ENCODE peak calls at places on chromosomes 6 and 20, in seven cellular contexts. S, A, J, C, K, V and X are unnamed samples.

GRCh38 chr20:4944518-4944917 is 56.8 kb downstream of the SLC23A2 start:
- DNase-seq in S (no peak), A (no peak), J (no peak), C (no peak), K (no peak), V (no peak), X (no peak)

GRCh38 chr6:169167581-169168301 is 85.9 kb downstream of the THBS2 start:
- DNase-seq in S (no peak), A (peak), J (no peak), C (no peak), K (no peak), V (no peak), X (no peak)

GRCh38 chr20:53168491-53168890 is 196.3 kb downstream of the TSHZ2 start:
- DNase-seq in S (no peak), A (no peak), J (no peak), C (no peak), K (no peak), V (no peak), X (no peak)

GRCh38 chr6:130557481-130558112 is 191.8 kb downstream of the TMEM200A start:
- DNase-seq in S (no peak), A (no peak), J (no peak), C (no peak), K (peak), V (no peak), X (no peak)

GRCh38 chr20:5863040-5863811 is 87.1 kb downstream of the TRMT6 start:
- DNase-seq in S (no peak), A (no peak), J (no peak), C (peak), K (no peak), V (peak), X (no peak)

GRCh38 chr6:15073344-15073789 is 172.5 kb upstream of the JARID2 start:
- DNase-seq in S (peak), A (no peak), J (no peak), C (peak), K (peak), V (peak), X (no peak)

GRCh38 chr6:30348957-30349356 is 4.0 kb downstream of the RPP21 start:
- DNase-seq in S (no peak), A (no peak), J (no peak), C (no peak), K (no peak), V (no peak), X (no peak)

GRCh38 chr6:157184202-157185015 is 138.9 kb downstream of the TMEM242 start:
- DNase-seq in S (no peak), A (peak), J (peak), C (peak), K (peak), V (peak), X (peak)

GRCh38 chr6:72621243-72622093 is at the start of gene KCNQ5:
- DNase-seq in S (no peak), A (no peak), J (no peak), C (no peak), K (peak), V (peak), X (no peak)